ENCODE peak calls at places on chromosomes 16 and 17, in nine cellular contexts. One of them, this sample, is unnamed.

GRCh38 chr17:78844301-78845005 is 3.8 kb upstream of the USP36 start:
- DNase-seq in astrocyte of the cerebellum: no peak
- DNase-seq in sigmoid colon: no peak
- DNase-seq in uterus: no peak
- DNase-seq in fibroblast of mammary gland: peak
- DNase-seq in stomach: no peak
- DNase-seq in HFFc6: peak
- DNase-seq in transverse colon: no peak
- DNase-seq in adrenal gland: no peak
- DNase-seq in this sample: no peak

GRCh38 chr17:42679492-42680330 is 1.9 kb downstream of the CCR10 start:
- DNase-seq in astrocyte of the cerebellum: no peak
- DNase-seq in sigmoid colon: peak
- DNase-seq in uterus: peak
- DNase-seq in fibroblast of mammary gland: peak
- DNase-seq in stomach: peak
- DNase-seq in HFFc6: peak
- DNase-seq in transverse colon: peak
- DNase-seq in adrenal gland: peak
- DNase-seq in this sample: no peak

GRCh38 chr16:25395528-25395927 is 137.9 kb upstream of the ZKSCAN2 start:
- DNase-seq in astrocyte of the cerebellum: no peak
- DNase-seq in sigmoid colon: no peak
- DNase-seq in uterus: no peak
- DNase-seq in fibroblast of mammary gland: no peak
- DNase-seq in stomach: no peak
- DNase-seq in HFFc6: no peak
- DNase-seq in transverse colon: no peak
- DNase-seq in adrenal gland: no peak
- DNase-seq in this sample: no peak

GRCh38 chr17:29560306-29560705 is 6.5 kb downstream of the ABHD15 start:
- DNase-seq in astrocyte of the cerebellum: no peak
- DNase-seq in sigmoid colon: no peak
- DNase-seq in uterus: no peak
- DNase-seq in fibroblast of mammary gland: no peak
- DNase-seq in stomach: no peak
- DNase-seq in HFFc6: no peak
- DNase-seq in transverse colon: no peak
- DNase-seq in adrenal gland: peak
- DNase-seq in this sample: no peak

GRCh38 chr17:68195667-68196393 is 52.0 kb upstream of the AMZ2 start:
- DNase-seq in astrocyte of the cerebellum: no peak
- DNase-seq in sigmoid colon: no peak
- DNase-seq in uterus: no peak
- DNase-seq in fibroblast of mammary gland: no peak
- DNase-seq in stomach: no peak
- DNase-seq in HFFc6: no peak
- DNase-seq in transverse colon: no peak
- DNase-seq in adrenal gland: no peak
- DNase-seq in this sample: no peak

GRCh38 chr17:9472541-9472940 is 103.1 kb downstream of the STX8 start:
- DNase-seq in astrocyte of the cerebellum: no peak
- DNase-seq in sigmoid colon: peak
- DNase-seq in uterus: peak
- DNase-seq in fibroblast of mammary gland: peak
- DNase-seq in stomach: no peak
- DNase-seq in HFFc6: no peak
- DNase-seq in transverse colon: peak
- DNase-seq in adrenal gland: peak
- DNase-seq in this sample: no peak

GRCh38 chr16:67199808-67200198 is 872 bp downstream of the ELMO3 start:
- DNase-seq in astrocyte of the cerebellum: no peak
- DNase-seq in sigmoid colon: no peak
- DNase-seq in uterus: no peak
- DNase-seq in fibroblast of mammary gland: no peak
- DNase-seq in stomach: no peak
- DNase-seq in HFFc6: no peak
- DNase-seq in transverse colon: peak
- DNase-seq in adrenal gland: no peak
- DNase-seq in this sample: no peak

GRCh38 chr16:1784977-1785845 is 2.5 kb downstream of the NUBP2 start:
- DNase-seq in astrocyte of the cerebellum: no peak
- DNase-seq in sigmoid colon: no peak
- DNase-seq in uterus: no peak
- DNase-seq in fibroblast of mammary gland: no peak
- DNase-seq in stomach: no peak
- DNase-seq in HFFc6: no peak
- DNase-seq in transverse colon: peak
- DNase-seq in adrenal gland: peak
- DNase-seq in this sample: no peak

GRCh38 chr16:69404275-69404805 is 18.5 kb upstream of the TERF2 start:
- DNase-seq in astrocyte of the cerebellum: peak
- DNase-seq in sigmoid colon: no peak
- DNase-seq in uterus: peak
- DNase-seq in fibroblast of mammary gland: no peak
- DNase-seq in stomach: peak
- DNase-seq in HFFc6: peak
- DNase-seq in transverse colon: peak
- DNase-seq in adrenal gland: peak
- DNase-seq in this sample: no peak

GRCh38 chr17:30235386-30236296 is at the start of gene SLC6A4:
- DNase-seq in astrocyte of the cerebellum: no peak
- DNase-seq in sigmoid colon: no peak
- DNase-seq in uterus: no peak
- DNase-seq in fibroblast of mammary gland: no peak
- DNase-seq in stomach: no peak
- DNase-seq in HFFc6: no peak
- DNase-seq in transverse colon: no peak
- DNase-seq in adrenal gland: no peak
- DNase-seq in this sample: no peak

GRCh38 chr17:76379646-76380376 is 4.6 kb upstream of the SPHK1 start:
- DNase-seq in astrocyte of the cerebellum: no peak
- DNase-seq in sigmoid colon: no peak
- DNase-seq in uterus: no peak
- DNase-seq in fibroblast of mammary gland: no peak
- DNase-seq in stomach: no peak
- DNase-seq in HFFc6: no peak
- DNase-seq in transverse colon: no peak
- DNase-seq in adrenal gland: no peak
- DNase-seq in this sample: no peak

GRCh38 chr17:62014526-62014925 is 50.6 kb downstream of the MED13 start:
- DNase-seq in astrocyte of the cerebellum: no peak
- DNase-seq in sigmoid colon: no peak
- DNase-seq in uterus: no peak
- DNase-seq in fibroblast of mammary gland: no peak
- DNase-seq in stomach: no peak
- DNase-seq in HFFc6: no peak
- DNase-seq in transverse colon: no peak
- DNase-seq in adrenal gland: no peak
- DNase-seq in this sample: no peak

GRCh38 chr17:7851438-7852261 is 3.2 kb upstream of the TMEM88 start:
- DNase-seq in astrocyte of the cerebellum: no peak
- DNase-seq in sigmoid colon: peak
- DNase-seq in uterus: peak
- DNase-seq in fibroblast of mammary gland: peak
- DNase-seq in stomach: peak
- DNase-seq in HFFc6: peak
- DNase-seq in transverse colon: peak
- DNase-seq in adrenal gland: peak
- DNase-seq in this sample: no peak

GRCh38 chr17:77404812-77405581 is 264.2 kb downstream of the SEC14L1 start:
- DNase-seq in astrocyte of the cerebellum: no peak
- DNase-seq in sigmoid colon: no peak
- DNase-seq in uterus: peak
- DNase-seq in fibroblast of mammary gland: peak
- DNase-seq in stomach: peak
- DNase-seq in HFFc6: peak
- DNase-seq in transverse colon: peak
- DNase-seq in adrenal gland: peak
- DNase-seq in this sample: no peak

GRCh38 chr16:81905277-81905676 is 106.0 kb downstream of the SDR42E1 start:
- DNase-seq in astrocyte of the cerebellum: no peak
- DNase-seq in sigmoid colon: peak
- DNase-seq in uterus: no peak
- DNase-seq in fibroblast of mammary gland: no peak
- DNase-seq in stomach: no peak
- DNase-seq in HFFc6: no peak
- DNase-seq in transverse colon: no peak
- DNase-seq in adrenal gland: no peak
- DNase-seq in this sample: no peak

GRCh38 chr17:18044609-18045008 is 5.4 kb downstream of the GID4 start:
- DNase-seq in astrocyte of the cerebellum: no peak
- DNase-seq in sigmoid colon: no peak
- DNase-seq in uterus: no peak
- DNase-seq in fibroblast of mammary gland: no peak
- DNase-seq in stomach: no peak
- DNase-seq in HFFc6: no peak
- DNase-seq in transverse colon: no peak
- DNase-seq in adrenal gland: no peak
- DNase-seq in this sample: no peak

GRCh38 chr17:11986179-11986938 is 10.9 kb downstream of the ZNF18 start:
- DNase-seq in astrocyte of the cerebellum: peak
- DNase-seq in sigmoid colon: no peak
- DNase-seq in uterus: no peak
- DNase-seq in fibroblast of mammary gland: peak
- DNase-seq in stomach: no peak
- DNase-seq in HFFc6: no peak
- DNase-seq in transverse colon: no peak
- DNase-seq in adrenal gland: no peak
- DNase-seq in this sample: no peak

GRCh38 chr17:19302791-19303233 is 59.7 kb downstream of the B9D1 start:
- DNase-seq in astrocyte of the cerebellum: no peak
- DNase-seq in sigmoid colon: peak
- DNase-seq in uterus: no peak
- DNase-seq in fibroblast of mammary gland: no peak
- DNase-seq in stomach: no peak
- DNase-seq in HFFc6: no peak
- DNase-seq in transverse colon: no peak
- DNase-seq in adrenal gland: no peak
- DNase-seq in this sample: no peak

GRCh38 chr17:9890124-9890523 is 14.9 kb downstream of the RCVRN start:
- DNase-seq in astrocyte of the cerebellum: no peak
- DNase-seq in sigmoid colon: no peak
- DNase-seq in uterus: no peak
- DNase-seq in fibroblast of mammary gland: peak
- DNase-seq in stomach: no peak
- DNase-seq in HFFc6: peak
- DNase-seq in transverse colon: no peak
- DNase-seq in adrenal gland: no peak
- DNase-seq in this sample: no peak

GRCh38 chr17:42980274-42980765 is at the start of gene RUNDC1:
- DNase-seq in astrocyte of the cerebellum: peak
- DNase-seq in sigmoid colon: peak
- DNase-seq in uterus: peak
- DNase-seq in fibroblast of mammary gland: peak
- DNase-seq in stomach: peak
- DNase-seq in HFFc6: peak
- DNase-seq in transverse colon: peak
- DNase-seq in adrenal gland: peak
- DNase-seq in this sample: peak

GRCh38 chr16:46789075-46789474 is 40.9 kb upstream of the MYLK3 start:
- DNase-seq in astrocyte of the cerebellum: no peak
- DNase-seq in sigmoid colon: no peak
- DNase-seq in uterus: no peak
- DNase-seq in fibroblast of mammary gland: no peak
- DNase-seq in stomach: no peak
- DNase-seq in HFFc6: no peak
- DNase-seq in transverse colon: no peak
- DNase-seq in adrenal gland: no peak
- DNase-seq in this sample: no peak

GRCh38 chr17:17377568-17377967 is 74.4 kb downstream of the NT5M start:
- DNase-seq in astrocyte of the cerebellum: no peak
- DNase-seq in sigmoid colon: no peak
- DNase-seq in uterus: no peak
- DNase-seq in fibroblast of mammary gland: no peak
- DNase-seq in stomach: no peak
- DNase-seq in HFFc6: no peak
- DNase-seq in transverse colon: no peak
- DNase-seq in adrenal gland: no peak
- DNase-seq in this sample: no peak

GRCh38 chr17:38735161-38735997 is 5.2 kb downstream of the CISD3 start:
- DNase-seq in astrocyte of the cerebellum: no peak
- DNase-seq in sigmoid colon: no peak
- DNase-seq in uterus: peak
- DNase-seq in fibroblast of mammary gland: no peak
- DNase-seq in stomach: peak
- DNase-seq in HFFc6: no peak
- DNase-seq in transverse colon: peak
- DNase-seq in adrenal gland: peak
- DNase-seq in this sample: no peak

GRCh38 chr16:29318037-29318436 is 88.5 kb downstream of the NPIPB11 start:
- DNase-seq in astrocyte of the cerebellum: no peak
- DNase-seq in sigmoid colon: no peak
- DNase-seq in uterus: no peak
- DNase-seq in fibroblast of mammary gland: no peak
- DNase-seq in stomach: no peak
- DNase-seq in HFFc6: no peak
- DNase-seq in transverse colon: no peak
- DNase-seq in adrenal gland: no peak
- DNase-seq in this sample: no peak
- TF ChIP-seq CTCF in astrocyte of the cerebellum: no peak
- TF ChIP-seq CTCF in sigmoid colon: no peak
- TF ChIP-seq CTCF in uterus: no peak
- TF ChIP-seq CTCF in fibroblast of mammary gland: no peak
- TF ChIP-seq CTCF in stomach: no peak
- TF ChIP-seq CTCF in HFFc6: no peak
- TF ChIP-seq CTCF in transverse colon: no peak
- TF ChIP-seq CTCF in adrenal gland: no peak
- TF ChIP-seq CTCF in this sample: no peak

GRCh38 chr17:82108038-82108998 is 10.3 kb upstream of the FASN start:
- DNase-seq in astrocyte of the cerebellum: no peak
- DNase-seq in sigmoid colon: peak
- DNase-seq in uterus: peak
- DNase-seq in fibroblast of mammary gland: no peak
- DNase-seq in stomach: no peak
- DNase-seq in HFFc6: no peak
- DNase-seq in transverse colon: no peak
- DNase-seq in adrenal gland: peak
- DNase-seq in this sample: no peak
- TF ChIP-seq CTCF in astrocyte of the cerebellum: no peak
- TF ChIP-seq CTCF in sigmoid colon: no peak
- TF ChIP-seq CTCF in uterus: no peak
- TF ChIP-seq CTCF in fibroblast of mammary gland: no peak
- TF ChIP-seq CTCF in stomach: no peak
- TF ChIP-seq CTCF in HFFc6: no peak
- TF ChIP-seq CTCF in transverse colon: no peak
- TF ChIP-seq CTCF in adrenal gland: no peak
- TF ChIP-seq CTCF in this sample: no peak

GRCh38 chr16:88554711-88555264 is 15.4 kb upstream of the ZC3H18 start:
- DNase-seq in astrocyte of the cerebellum: no peak
- DNase-seq in sigmoid colon: no peak
- DNase-seq in uterus: no peak
- DNase-seq in fibroblast of mammary gland: no peak
- DNase-seq in stomach: no peak
- DNase-seq in HFFc6: no peak
- DNase-seq in transverse colon: no peak
- DNase-seq in adrenal gland: no peak
- DNase-seq in this sample: no peak
- TF ChIP-seq CTCF in astrocyte of the cerebellum: no peak
- TF ChIP-seq CTCF in sigmoid colon: no peak
- TF ChIP-seq CTCF in uterus: no peak
- TF ChIP-seq CTCF in fibroblast of mammary gland: no peak
- TF ChIP-seq CTCF in stomach: no peak
- TF ChIP-seq CTCF in HFFc6: no peak
- TF ChIP-seq CTCF in transverse colon: no peak
- TF ChIP-seq CTCF in adrenal gland: no peak
- TF ChIP-seq CTCF in this sample: no peak

GRCh38 chr17:58172369-58173071 is 5.7 kb downstream of the OR4D2 start:
- DNase-seq in astrocyte of the cerebellum: no peak
- DNase-seq in sigmoid colon: no peak
- DNase-seq in uterus: no peak
- DNase-seq in fibroblast of mammary gland: peak
- DNase-seq in stomach: no peak
- DNase-seq in HFFc6: no peak
- DNase-seq in transverse colon: no peak
- DNase-seq in adrenal gland: no peak
- DNase-seq in this sample: no peak
- TF ChIP-seq CTCF in astrocyte of the cerebellum: peak
- TF ChIP-seq CTCF in sigmoid colon: no peak
- TF ChIP-seq CTCF in uterus: peak
- TF ChIP-seq CTCF in fibroblast of mammary gland: peak
- TF ChIP-seq CTCF in stomach: no peak
- TF ChIP-seq CTCF in HFFc6: peak
- TF ChIP-seq CTCF in transverse colon: peak
- TF ChIP-seq CTCF in adrenal gland: peak
- TF ChIP-seq CTCF in this sample: no peak